ENCODE peak calls at places on chromosomes 13 and 19, in nine cellular contexts. H, R, A, V, D, O, Y, Z and N are unnamed samples.

GRCh38 chr13:44306401-44307192 is 67.0 kb upstream of the SERP2 start:
- DNase-seq in Z (no peak), O (peak; percentile 99), R (peak; percentile 89), A (peak; percentile 47), Y (peak; percentile 99), D (no peak), V (peak; percentile 18), H (peak; percentile 82), N (peak; percentile 46)

GRCh38 chr13:114131581-114132418 is 623 bp downstream of the RASA3 start:
- DNase-seq in O (peak; percentile 59), V (no peak), Y (peak; percentile 35), D (peak; percentile 44), H (no peak), A (no peak), R (no peak), Z (no peak), N (no peak)

GRCh38 chr13:35723820-35724219 is 247.3 kb upstream of the MAB21L1 start:
- DNase-seq in V (no peak), H (peak; percentile 53), R (peak; percentile 48), Z (no peak), O (peak; percentile 60), A (no peak), Y (peak; percentile 68), D (no peak), N (no peak)

GRCh38 chr13:40189885-40190655 is 476.4 kb downstream of the FOXO1 start:
- DNase-seq in H (no peak), Z (no peak), V (peak; percentile 16), D (no peak), O (peak; percentile 11), R (no peak), A (no peak), Y (peak; percentile 25), N (no peak)

GRCh38 chr19:5929646-5930045 is 15.6 kb downstream of the CAPS start:
- DNase-seq in R (no peak), Z (no peak), A (no peak), H (no peak), D (no peak), Y (no peak), O (no peak), V (no peak), N (no peak)

GRCh38 chr19:2315818-2316353 is 7.9 kb upstream of the LINGO3 start:
- DNase-seq in R (peak; percentile 71), V (peak; percentile 78), A (no peak), Z (no peak), Y (peak; percentile 62), D (peak; percentile 68), O (peak; percentile 56), H (peak; percentile 77), N (peak; percentile 65)

GRCh38 chr19:35306473-35307246 is 14.7 kb downstream of the MAG start:
- DNase-seq in D (peak; percentile 50), H (no peak), A (no peak), Z (no peak), O (no peak), V (no peak), Y (no peak), R (no peak), N (peak; percentile 59)

GRCh38 chr13:114074671-114075315 is 57.6 kb downstream of the RASA3 start:
- DNase-seq in O (no peak), A (no peak), V (peak; percentile 0), Y (no peak), D (no peak), H (peak; percentile 13), Z (no peak), R (no peak), N (no peak)

GRCh38 chr13:23467048-23467931 is 33.8 kb upstream of the SACS start:
- DNase-seq in V (no peak), D (peak; percentile 47), R (no peak), H (peak; percentile 21), A (no peak), Y (no peak), O (no peak), Z (no peak), N (no peak)

GRCh38 chr13:75694742-75695141 is 58.6 kb downstream of the LMO7 start:
- DNase-seq in V (no peak), A (no peak), R (no peak), H (no peak), Z (no peak), D (no peak), O (no peak), Y (no peak), N (no peak)

GRCh38 chr19:51421229-51422052 is 4.0 kb upstream of the SIGLEC10 start:
- DNase-seq in H (no peak), O (no peak), A (no peak), V (peak; percentile 13), R (no peak), D (no peak), Y (no peak), Z (no peak), N (no peak)

DNA sequence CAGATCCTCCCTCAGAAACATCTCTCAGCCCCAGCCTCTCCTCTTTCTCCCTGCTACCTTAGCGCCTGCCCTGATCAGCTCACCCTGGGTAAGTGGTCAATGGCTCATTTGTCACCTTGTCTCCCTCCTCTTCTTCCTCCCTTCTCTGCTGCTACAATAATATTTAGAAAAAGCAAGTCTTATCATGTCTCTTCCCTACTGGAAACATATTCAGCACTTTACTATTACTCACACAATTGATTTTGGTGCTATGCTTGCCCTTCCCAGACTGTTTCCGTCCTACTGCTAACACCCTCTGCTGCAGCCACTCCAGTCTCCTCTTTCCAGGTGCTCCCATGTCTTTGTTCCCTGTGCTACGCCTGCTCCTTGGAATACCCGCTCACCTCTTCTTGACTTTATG is 35.8 kb downstream of the ESD start:
- DNase-seq in O (no peak), A (no peak), H (no peak), R (no peak), D (no peak), Y (no peak), Z (no peak), V (no peak), N (no peak)
- TF ChIP-seq CTCF in O (no peak), A (no peak), H (no peak), R (no peak), D (no peak), Y (no peak), Z (no peak), V (no peak), N (no peak)

GRCh38 chr19:45200614-45201013 is 22.0 kb downstream of the BLOC1S3 start:
- DNase-seq in Y (peak; percentile 67), V (peak; percentile 59), A (no peak), R (peak; percentile 21), O (peak; percentile 30), D (no peak), Z (no peak), H (no peak), N (peak; percentile 59)
- TF ChIP-seq CTCF in Y (peak; percentile 46), V (peak; percentile 55), A (no peak), R (peak; percentile 63), O (peak; percentile 31), D (no peak), Z (no peak), H (peak; percentile 39), N (no peak)

GRCh38 chr19:47183579-47183978 is 47.4 kb downstream of the BBC3 start:
- DNase-seq in Y (no peak), A (no peak), H (no peak), O (no peak), D (no peak), Z (no peak), R (no peak), V (no peak), N (no peak)

GRCh38 chr19:47188507-47189033 is 42.4 kb downstream of the BBC3 start:
- DNase-seq in Z (no peak), O (no peak), R (no peak), H (no peak), A (no peak), D (no peak), Y (no peak), V (no peak), N (no peak)

GRCh38 chr19:47187797-47188196 is 43.2 kb downstream of the BBC3 start:
- DNase-seq in H (no peak), R (no peak), Y (no peak), D (no peak), V (no peak), Z (no peak), O (no peak), A (no peak), N (peak; percentile 16)

GRCh38 chr19:47187023-47187655 is 43.9 kb downstream of the BBC3 start:
- DNase-seq in H (no peak), R (no peak), Y (no peak), V (no peak), O (no peak), A (no peak), Z (no peak), D (no peak), N (no peak)

DNA sequence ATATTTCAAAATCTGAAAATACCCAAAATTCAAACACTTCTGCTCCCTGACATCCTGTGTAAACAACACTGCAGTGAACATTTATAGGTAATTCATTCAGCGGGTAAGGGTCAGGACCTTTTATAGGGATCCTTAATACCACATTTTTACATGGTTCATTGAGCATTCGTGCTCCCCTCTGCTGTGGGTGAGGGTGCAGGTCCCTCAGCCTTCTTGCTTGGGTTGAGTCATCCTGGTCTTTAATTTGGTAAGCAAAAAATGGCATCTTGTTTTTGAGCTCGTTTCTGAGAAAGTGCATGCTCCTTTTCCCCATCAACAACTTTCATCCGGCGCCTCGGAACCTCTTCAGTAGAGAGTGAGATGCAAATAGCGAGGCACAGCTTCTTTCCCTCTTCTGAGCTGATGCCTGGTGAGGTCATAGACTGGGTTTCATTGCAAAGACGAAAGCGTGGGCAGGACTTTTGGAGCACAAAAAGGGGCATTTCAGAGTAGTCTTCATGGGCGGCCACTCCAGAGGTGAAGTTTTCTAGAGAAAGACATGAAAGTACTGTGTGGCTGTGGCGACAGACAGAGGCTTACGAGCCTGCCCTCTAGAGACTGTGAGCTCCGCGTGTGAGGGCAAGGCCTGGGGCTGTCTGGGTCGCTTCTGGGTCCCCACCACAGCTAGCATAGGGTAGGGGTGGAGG is 44.5 kb downstream of the BBC3 start:
- DNase-seq in V (no peak), D (peak; percentile 92), R (no peak), Y (no peak), Z (no peak), O (peak; percentile 30), H (no peak), A (no peak), N (no peak)
- TF ChIP-seq CTCF in V (no peak), D (no peak), R (no peak), Y (no peak), Z (no peak), O (no peak), H (no peak), A (no peak), N (no peak)

GRCh38 chr19:17216058-17216670 is 1.0 kb downstream of the USE1 start:
- DNase-seq in Y (no peak), Z (no peak), D (peak; percentile 2), R (no peak), H (no peak), O (no peak), A (no peak), V (no peak), N (no peak)

GRCh38 chr19:17211547-17212446 is 3.4 kb upstream of the USE1 start:
- DNase-seq in R (no peak), O (no peak), H (no peak), A (no peak), Y (no peak), V (no peak), Z (no peak), D (no peak), N (no peak)

GRCh38 chr19:17214531-17215124 is 529 bp upstream of the USE1 start:
- DNase-seq in Z (no peak), O (no peak), V (no peak), A (no peak), R (no peak), H (no peak), Y (no peak), D (peak; percentile 18), N (no peak)

GRCh38 chr19:17213334-17213733 is 1.8 kb upstream of the USE1 start:
- DNase-seq in Y (no peak), V (no peak), A (no peak), Z (no peak), R (no peak), D (no peak), O (no peak), H (no peak), N (no peak)

GRCh38 chr19:17215125-17215971 is at the start of gene USE1:
- DNase-seq in H (peak; percentile 92), Y (peak; percentile 89), D (peak; percentile 96), O (peak; percentile 91), R (peak; percentile 92), A (peak; percentile 41), Z (peak; percentile 72), V (peak; percentile 86), N (peak; percentile 76)
- TF ChIP-seq CTCF in H (no peak), Y (no peak), D (no peak), O (no peak), R (no peak), A (no peak), Z (no peak), V (no peak), N (no peak)